ENCODE peak calls at places on chromosomes 11 and 22, in eight cellular contexts. V, E, F, G, O, S, B and D are unnamed samples.

GRCh38 chr11:12540913-12541587 is 133.2 kb upstream of the TEAD1 start:
- DNase-seq in V (no peak), E (no peak), F (no peak), G (no peak), O (no peak), S (no peak), B (no peak), D (no peak)

GRCh38 chr22:43862074-43862881 is at the start of gene SULT4A1:
- DNase-seq in V (no peak), E (peak; percentile 32), F (peak; percentile 90), G (no peak), O (no peak), S (no peak), B (peak; percentile 65), D (no peak)

GRCh38 chr11:63610604-63611394 is 3.4 kb downstream of the PLAAT3 start:
- DNase-seq in V (no peak), E (no peak), F (no peak), G (no peak), O (no peak), S (no peak), B (no peak), D (peak; percentile 45)

GRCh38 chr11:121372671-121373429 is 79.3 kb upstream of the SORL1 start:
- DNase-seq in V (no peak), E (no peak), F (no peak), G (no peak), O (no peak), S (no peak), B (no peak), D (no peak)

GRCh38 chr22:19292262-19293230 is 1.0 kb upstream of the CLTCL1 start:
- DNase-seq in V (no peak), E (peak; percentile 45), F (no peak), G (no peak), O (no peak), S (no peak), B (no peak), D (peak; percentile 21)

GRCh38 chr22:38867124-38867455 is 4.9 kb downstream of the CBX6 start:
- DNase-seq in V (no peak), E (no peak), F (no peak), G (no peak), O (no peak), S (no peak), B (no peak), D (no peak)

GRCh38 chr11:5151713-5152153 is 2.8 kb downstream of the OR52A1 start:
- DNase-seq in V (no peak), E (no peak), F (no peak), G (no peak), O (no peak), S (no peak), B (no peak), D (no peak)

GRCh38 chr22:49302150-49302460 is 525.6 kb downstream of the BRD1 start:
- DNase-seq in V (no peak), E (no peak), F (no peak), G (no peak), O (no peak), S (no peak), B (no peak), D (no peak)

GRCh38 chr11:65609236-65609635 is 4.8 kb downstream of the MAP3K11 start:
- DNase-seq in V (no peak), E (no peak), F (no peak), G (no peak), O (no peak), S (no peak), B (no peak), D (no peak)

GRCh38 chr11:65502852-65503603 is 4.2 kb downstream of the MALAT1 start:
- DNase-seq in V (peak; percentile 19), E (no peak), F (no peak), G (no peak), O (no peak), S (no peak), B (peak; percentile 44), D (no peak)

GRCh38 chr11:66278396-66279091 is 569 bp downstream of the CNIH2 start:
- DNase-seq in V (no peak), E (no peak), F (no peak), G (no peak), O (no peak), S (no peak), B (peak; percentile 53), D (no peak)

GRCh38 chr11:1863352-1864215 is 10.7 kb downstream of the LSP1 start:
- DNase-seq in V (no peak), E (peak; percentile 92), F (peak; percentile 78), G (no peak), O (peak; percentile 77), S (no peak), B (no peak), D (peak; percentile 81)

GRCh38 chr11:116229581-116229980 is 543.2 kb downstream of the BUD13 start:
- DNase-seq in V (no peak), E (no peak), F (no peak), G (no peak), O (no peak), S (no peak), B (no peak), D (no peak)

GRCh38 chr11:110428956-110429613 is 663 bp upstream of the FDX1 start:
- DNase-seq in V (no peak), E (no peak), F (no peak), G (no peak), O (no peak), S (no peak), B (no peak), D (no peak)

GRCh38 chr11:61787928-61788491 is 4.4 kb downstream of the TMEM258 start:
- DNase-seq in V (no peak), E (no peak), F (peak; percentile 50), G (no peak), O (peak; percentile 34), S (no peak), B (peak; percentile 79), D (no peak)

GRCh38 chr22:44200855-44201550 is 20.3 kb downstream of the PARVG start:
- DNase-seq in V (no peak), E (no peak), F (no peak), G (no peak), O (no peak), S (no peak), B (no peak), D (no peak)

GRCh38 chr11:110434952-110435779 is 5.4 kb downstream of the FDX1 start:
- DNase-seq in V (no peak), E (no peak), F (no peak), G (no peak), O (no peak), S (peak; percentile 13), B (peak; percentile 18), D (peak; percentile 67)

GRCh38 chr11:61978703-61979661 is 11.5 kb upstream of the FTH1 start:
- DNase-seq in V (no peak), E (no peak), F (no peak), G (no peak), O (no peak), S (no peak), B (no peak), D (peak; percentile 36)

GRCh38 chr11:130071211-130071712 is 1.6 kb downstream of the APLP2 start:
- DNase-seq in V (no peak), E (no peak), F (no peak), G (no peak), O (peak; percentile 43), S (no peak), B (peak; percentile 15), D (no peak)

GRCh38 chr11:43984519-43985385 is 42.3 kb downstream of the C11orf96 start:
- DNase-seq in V (no peak), E (no peak), F (no peak), G (no peak), O (no peak), S (no peak), B (no peak), D (peak; percentile 5)

GRCh38 chr22:17095538-17095937 is 10.7 kb downstream of the IL17RA start:
- DNase-seq in V (no peak), E (no peak), F (peak; percentile 65), G (no peak), O (no peak), S (no peak), B (peak; percentile 65), D (no peak)

GRCh38 chr11:19079643-19080440 is 19.3 kb upstream of the MRGPRX2 start:
- DNase-seq in V (no peak), E (no peak), F (no peak), G (no peak), O (peak; percentile 47), S (no peak), B (no peak), D (peak; percentile 78)

GRCh38 chr22:37765498-37765897 is 42.2 kb upstream of the GCAT start:
- DNase-seq in V (no peak), E (peak; percentile 81), F (no peak), G (no peak), O (no peak), S (no peak), B (no peak), D (no peak)